ENCODE peak calls at places on chromosomes 1 and 21, in ten cellular contexts. D, I, V, N, O, P, E, Z, X and G are unnamed samples.
A peak's percentile ranks its signal among the peaks of the same experiment; 100 is the strongest.

GRCh38 chr1:53025034-53025777 is 36.8 kb upstream of the PODN start:
- DNase-seq in D (no peak), I (peak; percentile 88), V (no peak), N (peak; percentile 92), O (peak; percentile 34), P (no peak), E (no peak), Z (peak; percentile 25), X (no peak), G (peak; percentile 76)

GRCh38 chr1:235941852-235942624 is 75.3 kb upstream of the LYST start:
- DNase-seq in D (no peak), I (no peak), V (no peak), N (peak; percentile 84), O (no peak), P (no peak), E (no peak), Z (no peak), X (no peak), G (peak; percentile 41)

GRCh38 chr1:61449410-61449809 is 275.5 kb downstream of the TM2D1 start:
- DNase-seq in D (no peak), I (no peak), V (no peak), N (no peak), O (no peak), P (no peak), E (no peak), Z (no peak), X (no peak), G (no peak)

GRCh38 chr1:28718601-28719331 is 18.0 kb upstream of the YTHDF2 start:
- DNase-seq in D (no peak), I (peak; percentile 36), V (no peak), N (peak; percentile 64), O (peak; percentile 32), P (no peak), E (no peak), Z (no peak), X (no peak), G (peak; percentile 57)

GRCh38 chr21:34635307-34635706 is 20.4 kb upstream of the RCAN1 start:
- DNase-seq in D (no peak), I (no peak), V (no peak), N (no peak), O (no peak), P (no peak), E (no peak), Z (peak; percentile 33), X (no peak), G (no peak)

GRCh38 chr1:222530852-222531251 is 17.1 kb downstream of the HHIPL2 start:
- DNase-seq in D (no peak), I (no peak), V (no peak), N (no peak), O (no peak), P (no peak), E (no peak), Z (no peak), X (no peak), G (no peak)

GRCh38 chr1:4010811-4011605 is 110.9 kb upstream of the C1orf174 start:
- DNase-seq in D (peak; percentile 21), I (no peak), V (no peak), N (no peak), O (no peak), P (no peak), E (no peak), Z (no peak), X (no peak), G (no peak)

GRCh38 chr1:18927654-18928272 is 25.4 kb upstream of the ALDH4A1 start:
- DNase-seq in D (peak; percentile 43), I (peak; percentile 52), V (no peak), N (peak; percentile 79), O (no peak), P (no peak), E (no peak), Z (no peak), X (no peak), G (no peak)